ENCODE peak calls at places on chromosomes 5 and 9, in nine cellular contexts. H, W, S, I, Q, L, J, C and F are unnamed samples. For H3K9me3, the result is how much of the 10 kb centered on the place peaks cover.

GRCh38 chr9:123389070-123389469 is 33.1 kb downstream of the CRB2 start:
- DNase-seq in H (no peak), W (no peak), S (no peak), I (no peak), Q (no peak), L (no peak), J (no peak), C (no peak), F (no peak)

GRCh38 chr5:581266-581665 is 30.9 kb upstream of the CEP72 start:
- DNase-seq in H (no peak), W (no peak), S (no peak), I (no peak), Q (no peak), L (no peak), J (no peak), C (no peak), F (no peak)

GRCh38 chr5:31346896-31347557 is 153.5 kb downstream of the CDH6 start:
- DNase-seq in H (no peak), W (no peak), S (no peak), I (no peak), Q (no peak), L (no peak), J (no peak), C (no peak), F (no peak)

GRCh38 chr5:88203977-88204735 is 64.5 kb downstream of the TMEM161B start:
- DNase-seq in H (no peak), W (no peak), S (no peak), I (no peak), Q (no peak), L (no peak), J (no peak), C (no peak), F (no peak)

GRCh38 chr9:114902773-114903589 is 27.4 kb downstream of the TNFSF8 start:
- DNase-seq in H (no peak), W (peak), S (no peak), I (no peak), Q (no peak), L (no peak), J (no peak), C (no peak), F (no peak)

GRCh38 chr9:135077497-135078200 is 9.8 kb upstream of the OLFM1 start:
- DNase-seq in H (no peak), W (peak), S (no peak), I (no peak), Q (peak), L (no peak), J (no peak), C (no peak), F (peak)

GRCh38 chr5:137778772-137779564 is 24.8 kb upstream of the HNRNPA0 start:
- DNase-seq in H (no peak), W (peak), S (no peak), I (no peak), Q (no peak), L (no peak), J (peak), C (no peak), F (no peak)

GRCh38 chr5:19855031-19855430 is 133.0 kb downstream of the CDH18 start:
- DNase-seq in H (no peak), W (no peak), S (no peak), I (no peak), Q (no peak), L (no peak), J (no peak), C (no peak), F (no peak)

GRCh38 chr5:54455413-54456157 is at the start of gene HSPB3:
- DNase-seq in H (no peak), W (peak), S (peak), I (peak), Q (peak), L (peak), J (no peak), C (no peak), F (peak)

GRCh38 chr9:34577635-34578240 is 11.8 kb downstream of the CNTFR start:
- DNase-seq in H (no peak), W (no peak), S (no peak), I (no peak), Q (no peak), L (no peak), J (no peak), C (no peak), F (peak)

GRCh38 chr5:162948677-162949076 is 488.7 kb upstream of the CCNG1 start:
- DNase-seq in H (no peak), W (no peak), S (no peak), I (no peak), Q (no peak), L (no peak), J (no peak), C (no peak), F (no peak)
- H3K9me3 ChIP-seq in H (under half), W (under half), S (under half), I (under half), Q (under half), L (under half), J (under half), C (under half), F (under half)

DNA sequence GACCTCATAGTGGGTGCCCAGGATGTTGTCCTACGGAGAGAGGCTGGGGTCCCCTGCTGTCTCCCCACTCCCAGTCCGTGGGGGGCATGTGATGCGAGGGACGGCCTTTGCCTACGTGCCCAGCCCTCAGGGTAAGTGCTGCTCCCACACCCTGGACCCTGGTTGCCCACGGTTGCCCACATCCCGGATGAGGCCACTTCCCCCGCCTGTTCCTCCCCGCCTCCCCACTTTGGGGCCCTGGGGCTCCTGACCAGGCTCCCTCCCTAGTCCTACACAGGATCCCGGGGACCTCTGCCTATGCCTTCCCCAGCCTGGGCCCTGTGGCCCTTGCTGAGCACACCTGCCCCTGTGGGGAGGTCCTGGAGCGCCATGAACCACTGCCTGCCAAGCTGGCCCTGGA is 1.5 kb downstream of the SLC34A1 start:
- DNase-seq in H (no peak), W (no peak), S (no peak), I (no peak), Q (no peak), L (no peak), J (no peak), C (no peak), F (no peak)
- TF ChIP-seq CTCF in H (no peak), W (no peak), S (no peak), I (no peak), Q (no peak), L (no peak), J (no peak), C (no peak), F (no peak)

GRCh38 chr5:3110371-3110770 is 358.9 kb upstream of the IRX2 start:
- DNase-seq in H (no peak), W (no peak), S (no peak), I (no peak), Q (no peak), L (no peak), J (no peak), C (no peak), F (no peak)
- H3K9me3 ChIP-seq in H (under half), W (under half), S (under half), I (under half), Q (under half), L (under half), J (under half), C (under half), F (under half)

GRCh38 chr9:100413839-100414420 is 13.0 kb upstream of the MSANTD3 start:
- DNase-seq in H (no peak), W (no peak), S (no peak), I (no peak), Q (no peak), L (no peak), J (no peak), C (no peak), F (no peak)

GRCh38 chr9:100417815-100418214 is 9.1 kb upstream of the MSANTD3 start:
- DNase-seq in H (no peak), W (no peak), S (no peak), I (no peak), Q (no peak), L (no peak), J (no peak), C (no peak), F (no peak)

DNA sequence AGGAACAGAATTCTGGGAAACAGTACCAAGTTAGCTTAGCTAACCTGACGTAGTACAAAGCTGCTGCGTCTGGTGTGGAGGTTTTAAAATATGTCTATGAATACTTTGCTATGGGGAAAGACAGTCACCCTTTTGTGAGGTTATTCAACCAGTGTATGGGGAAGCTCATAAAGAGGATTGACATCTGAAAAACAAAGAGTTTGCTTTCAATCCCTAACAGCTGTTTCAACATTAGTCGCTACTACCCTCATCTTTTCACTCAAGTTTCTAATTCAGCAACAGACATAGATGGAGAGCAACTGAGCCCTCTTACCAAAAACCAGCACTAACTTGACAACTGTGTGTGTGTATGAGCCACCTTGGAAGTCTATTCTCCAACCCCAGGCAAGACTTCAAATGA is 7.8 kb upstream of the MSANTD3 start:
- DNase-seq in H (no peak), W (no peak), S (no peak), I (no peak), Q (no peak), L (no peak), J (no peak), C (no peak), F (no peak)
- TF ChIP-seq CTCF in H (no peak), W (no peak), S (no peak), I (no peak), Q (no peak), L (no peak), J (no peak), C (no peak), F (no peak)

GRCh38 chr5:17966636-17967402 is 332.6 kb downstream of the TAF11L14 start:
- DNase-seq in H (no peak), W (no peak), S (no peak), I (no peak), Q (no peak), L (no peak), J (no peak), C (no peak), F (no peak)
- H3K9me3 ChIP-seq in H (under half), W (under half), S (under half), I (under half), Q (under half), L (under half), J (under half), C (under half), F (under half)